ENCODE peak calls at places on chromosomes 11 and 22, in six cellular contexts. One of them, this sample, is unnamed.

GRCh38 chr11:57425565-57426438 is 1.1 kb downstream of the SLC43A3 start:
- DNase-seq in CD4-positive, CD25-positive, alpha-beta regulatory T cell: peak
- DNase-seq in fibroblast of the conjunctiva: no peak
- DNase-seq in mucosa of descending colon: peak
- DNase-seq in AG10803: peak
- DNase-seq in HepG2: no peak
- DNase-seq in this sample: no peak

GRCh38 chr11:48019230-48019584 is 38.8 kb downstream of the PTPRJ start:
- DNase-seq in AG10803: no peak
- DNase-seq in CD4-positive, CD25-positive, alpha-beta regulatory T cell: peak
- DNase-seq in mucosa of descending colon: no peak
- DNase-seq in HepG2: no peak
- DNase-seq in fibroblast of the conjunctiva: no peak
- DNase-seq in this sample: no peak

GRCh38 chr22:28582806-28583205 is 96.8 kb downstream of the TTC28 start:
- DNase-seq in AG10803: peak
- DNase-seq in CD4-positive, CD25-positive, alpha-beta regulatory T cell: no peak
- DNase-seq in fibroblast of the conjunctiva: peak
- DNase-seq in HepG2: no peak
- DNase-seq in mucosa of descending colon: no peak
- DNase-seq in this sample: peak

GRCh38 chr11:31794546-31794945 is 16.6 kb downstream of the PAX6 start:
- DNase-seq in CD4-positive, CD25-positive, alpha-beta regulatory T cell: no peak
- DNase-seq in fibroblast of the conjunctiva: no peak
- DNase-seq in AG10803: no peak
- DNase-seq in HepG2: no peak
- DNase-seq in mucosa of descending colon: no peak
- DNase-seq in this sample: no peak

GRCh38 chr22:30865656-30866055 is 102.9 kb downstream of the MORC2 start:
- DNase-seq in HepG2: no peak
- DNase-seq in mucosa of descending colon: no peak
- DNase-seq in fibroblast of the conjunctiva: no peak
- DNase-seq in AG10803: no peak
- DNase-seq in CD4-positive, CD25-positive, alpha-beta regulatory T cell: no peak
- DNase-seq in this sample: no peak

GRCh38 chr11:118975771-118976709 is 4.5 kb downstream of the FOXR1 start:
- DNase-seq in mucosa of descending colon: no peak
- DNase-seq in HepG2: no peak
- DNase-seq in CD4-positive, CD25-positive, alpha-beta regulatory T cell: no peak
- DNase-seq in AG10803: peak
- DNase-seq in fibroblast of the conjunctiva: no peak
- DNase-seq in this sample: peak

GRCh38 chr11:59669611-59670009 is 773 bp upstream of the PATL1 start:
- DNase-seq in fibroblast of the conjunctiva: peak
- DNase-seq in CD4-positive, CD25-positive, alpha-beta regulatory T cell: no peak
- DNase-seq in mucosa of descending colon: peak
- DNase-seq in AG10803: peak
- DNase-seq in HepG2: no peak
- DNase-seq in this sample: peak

GRCh38 chr11:21948876-21949275 is 244.0 kb upstream of the ANO5 start:
- DNase-seq in mucosa of descending colon: no peak
- DNase-seq in fibroblast of the conjunctiva: no peak
- DNase-seq in HepG2: no peak
- DNase-seq in CD4-positive, CD25-positive, alpha-beta regulatory T cell: no peak
- DNase-seq in AG10803: no peak
- DNase-seq in this sample: no peak

GRCh38 chr11:58801302-58801701 is 43.2 kb downstream of the GLYATL2 start:
- DNase-seq in fibroblast of the conjunctiva: no peak
- DNase-seq in AG10803: no peak
- DNase-seq in mucosa of descending colon: no peak
- DNase-seq in HepG2: no peak
- DNase-seq in CD4-positive, CD25-positive, alpha-beta regulatory T cell: no peak
- DNase-seq in this sample: no peak

GRCh38 chr11:44034639-44035038 is 13.1 kb upstream of the ACCSL start:
- DNase-seq in HepG2: no peak
- DNase-seq in CD4-positive, CD25-positive, alpha-beta regulatory T cell: no peak
- DNase-seq in AG10803: no peak
- DNase-seq in mucosa of descending colon: no peak
- DNase-seq in fibroblast of the conjunctiva: no peak
- DNase-seq in this sample: no peak